ENCODE peak calls at places on chromosomes 6 and 20, in six cellular contexts. F is cardiac fibroblast, D is epithelial cell of esophagus, L is HCT116, B is left lung, T is heart left ventricle. R is an unnamed sample.

GRCh38 chr20:33684533-33685327 is 1.5 kb downstream of the E2F1 start:
- DNase-seq in F (no peak), D (no peak), T (no peak), B (no peak), L (no peak), R (no peak)

GRCh38 chr6:25613415-25613814 is 38.6 kb upstream of the SCGN start:
- DNase-seq in B (no peak), T (no peak), F (no peak), D (no peak), L (no peak), R (no peak)

GRCh38 chr6:128567029-128567428 is 46.6 kb upstream of the PTPRK start:
- DNase-seq in T (no peak), D (peak), L (no peak), F (no peak), B (no peak), R (no peak)

GRCh38 chr6:160417550-160417949 is 69.4 kb downstream of the SLC22A3 start:
- DNase-seq in D (no peak), T (no peak), L (no peak), B (no peak), F (no peak), R (no peak)

GRCh38 chr6:149723771-149724417 is 6.0 kb upstream of the LATS1 start:
- DNase-seq in T (peak), L (peak), D (peak), F (peak), B (no peak), R (no peak)

GRCh38 chr6:14922306-14922705 is 323.6 kb upstream of the JARID2 start:
- DNase-seq in L (no peak), T (no peak), F (no peak), B (no peak), D (no peak), R (no peak)

GRCh38 chr6:88780714-88781389 is 182.6 kb downstream of the RNGTT start:
- DNase-seq in B (peak), T (peak), L (peak), D (peak), F (peak), R (no peak)

GRCh38 chr6:139153876-139154275 is 19.0 kb downstream of the HECA start:
- DNase-seq in D (no peak), B (no peak), F (peak), T (no peak), L (no peak), R (no peak)

GRCh38 chr20:46057856-46058655 is 29.0 kb downstream of the SLC12A5 start:
- DNase-seq in T (peak), F (peak), D (peak), B (peak), L (no peak), R (no peak)

GRCh38 chr6:142381845-142382378 is 80.1 kb downstream of the ADGRG6 start:
- DNase-seq in D (no peak), T (no peak), F (no peak), L (no peak), B (no peak), R (no peak)

GRCh38 chr20:14997791-14998190 is 660.4 kb upstream of the FLRT3 start:
- DNase-seq in D (peak), T (no peak), F (peak), B (no peak), L (no peak), R (no peak)

GRCh38 chr6:37014667-37015066 is 9.2 kb downstream of the FGD2 start:
- DNase-seq in L (no peak), F (no peak), D (no peak), T (no peak), B (no peak), R (no peak)

GRCh38 chr20:5863040-5863811 is 87.1 kb downstream of the TRMT6 start:
- DNase-seq in T (no peak), B (no peak), F (peak), L (no peak), D (peak), R (no peak)
- TF ChIP-seq CTCF in T (no peak), B (no peak), F (no peak), L (no peak), D (no peak), R (no peak)

GRCh38 chr6:114453737-114454276 is 111.0 kb upstream of the HS3ST5 start:
- DNase-seq in T (no peak), L (no peak), F (no peak), B (no peak), D (no peak), R (no peak)
- TF ChIP-seq CTCF in T (no peak), L (peak), F (no peak), B (no peak), D (no peak), R (no peak)

DNA sequence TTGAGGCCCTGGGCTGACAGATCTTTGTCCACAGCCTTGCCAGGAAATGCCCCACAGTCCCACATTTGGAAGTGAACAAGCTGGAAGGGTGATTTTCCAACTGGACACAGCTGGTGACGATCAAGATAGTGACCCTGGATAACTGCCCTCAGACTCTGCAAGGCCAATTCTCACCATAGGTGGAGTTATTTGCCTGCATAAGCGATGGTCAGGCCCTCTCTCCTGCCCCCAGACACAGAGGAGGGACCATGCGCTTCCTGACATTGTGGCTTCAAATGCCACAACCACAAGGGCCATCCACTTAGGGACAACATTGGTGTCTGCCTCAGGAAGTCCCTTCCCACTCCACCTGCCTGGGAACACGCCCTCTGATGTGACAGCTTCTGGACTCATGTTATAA is 96.0 kb downstream of the JPH2 start:
- DNase-seq in D (no peak), B (no peak), F (no peak), T (no peak), L (no peak), R (no peak)
- TF ChIP-seq CTCF in D (no peak), B (no peak), F (no peak), T (no peak), L (no peak), R (no peak)

GRCh38 chr20:10357061-10357708 is 76.8 kb downstream of the MKKS start:
- DNase-seq in D (no peak), F (no peak), L (no peak), B (no peak), T (no peak), R (no peak)

GRCh38 chr20:10360878-10361277 is 73.1 kb downstream of the MKKS start:
- DNase-seq in B (no peak), T (no peak), D (no peak), F (no peak), L (no peak), R (no peak)

GRCh38 chr20:10356628-10357027 is 77.4 kb downstream of the MKKS start:
- DNase-seq in B (no peak), T (no peak), F (no peak), D (no peak), L (no peak), R (no peak)

GRCh38 chr20:10359621-10360040 is 74.4 kb downstream of the MKKS start:
- DNase-seq in T (no peak), L (no peak), F (no peak), D (no peak), B (no peak), R (no peak)

DNA sequence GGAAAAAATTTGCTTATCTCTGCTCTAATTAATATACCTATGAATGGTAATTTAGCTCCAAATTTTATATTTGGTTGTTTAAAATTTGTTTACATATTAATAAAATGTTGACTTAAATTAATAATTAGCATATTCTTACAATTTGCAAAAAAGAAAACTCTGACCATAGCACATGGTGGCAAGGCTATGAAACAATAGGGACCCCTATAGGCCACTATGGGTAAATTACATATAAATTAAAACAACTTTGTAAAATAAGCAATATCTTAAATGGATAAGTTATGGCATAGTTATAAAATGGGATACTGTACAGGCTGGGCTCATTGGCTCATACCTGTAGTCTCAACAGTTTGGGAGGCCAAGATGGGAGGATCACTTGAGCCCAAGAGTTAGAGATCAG is 76.0 kb downstream of the MKKS start:
- DNase-seq in F (peak), B (no peak), T (no peak), L (no peak), D (no peak), R (no peak)
- TF ChIP-seq CTCF in F (peak), B (peak), T (peak), L (peak), D (peak), R (no peak)